ENCODE peak calls at places on chromosomes 1 and 21, in four cellular contexts. X, G, Z and A are unnamed samples.

GRCh38 chr21:45721656-45722055 is 78.1 kb downstream of the PCBP3 start:
- DNase-seq in Z (no peak), X (no peak), G (no peak), A (no peak)

GRCh38 chr1:171877711-171878110 is 36.4 kb downstream of the DNM3 start:
- DNase-seq in G (no peak), Z (no peak), X (no peak), A (no peak)

GRCh38 chr1:208047975-208048374 is 137.1 kb upstream of the CD34 start:
- DNase-seq in G (no peak), X (no peak), Z (no peak), A (peak)

GRCh38 chr1:196651637-196652215 is at the start of gene CFH:
- DNase-seq in X (no peak), G (no peak), Z (no peak), A (no peak)

GRCh38 chr1:211378844-211379243 is 52.2 kb downstream of the TRAF5 start:
- DNase-seq in G (no peak), X (no peak), Z (no peak), A (no peak)

GRCh38 chr1:192543445-192543844 is 32.1 kb upstream of the RGS1 start:
- DNase-seq in Z (no peak), X (no peak), G (no peak), A (no peak)

GRCh38 chr1:33161061-33161681 is 20.7 kb downstream of the TRIM62 start:
- DNase-seq in Z (no peak), G (no peak), X (peak), A (no peak)

GRCh38 chr1:44621841-44622286 is 52.4 kb downstream of the TMEM53 start:
- DNase-seq in X (no peak), G (no peak), Z (no peak), A (no peak)

GRCh38 chr1:19337289-19337688 is 25.2 kb downstream of the SLC66A1 start:
- DNase-seq in X (no peak), G (no peak), Z (no peak), A (no peak)

GRCh38 chr1:223363856-223364684 is at the start of gene SUSD4:
- DNase-seq in Z (no peak), G (peak), X (peak), A (peak)

GRCh38 chr1:27026621-27027574 is 14.2 kb upstream of the TENT5B start:
- DNase-seq in Z (peak), G (peak), X (no peak), A (peak)

GRCh38 chr21:18908641-18909040 is 505.1 kb upstream of the TMPRSS15 start:
- DNase-seq in Z (no peak), X (no peak), G (no peak), A (no peak)

GRCh38 chr1:240487493-240487892 is 124.5 kb downstream of the GREM2 start:
- DNase-seq in G (no peak), X (no peak), Z (no peak), A (no peak)

GRCh38 chr1:194161591-194161990 is 975.2 kb upstream of the B3GALT2 start:
- DNase-seq in G (no peak), X (no peak), Z (no peak), A (no peak)

GRCh38 chr1:218424528-218424927 is 79.4 kb downstream of the TGFB2 start:
- DNase-seq in Z (no peak), X (no peak), G (no peak), A (no peak)

GRCh38 chr1:107181253-107181977 is 40.6 kb downstream of the NTNG1 start:
- DNase-seq in X (no peak), G (no peak), Z (no peak), A (no peak)

GRCh38 chr21:31339736-31340135 is 4.3 kb downstream of the TIAM1 start:
- DNase-seq in Z (no peak), X (no peak), G (no peak), A (no peak)

GRCh38 chr1:12157366-12158231 is 9.2 kb upstream of the TNFRSF1B start:
- DNase-seq in G (no peak), X (no peak), Z (no peak), A (no peak)

DNA sequence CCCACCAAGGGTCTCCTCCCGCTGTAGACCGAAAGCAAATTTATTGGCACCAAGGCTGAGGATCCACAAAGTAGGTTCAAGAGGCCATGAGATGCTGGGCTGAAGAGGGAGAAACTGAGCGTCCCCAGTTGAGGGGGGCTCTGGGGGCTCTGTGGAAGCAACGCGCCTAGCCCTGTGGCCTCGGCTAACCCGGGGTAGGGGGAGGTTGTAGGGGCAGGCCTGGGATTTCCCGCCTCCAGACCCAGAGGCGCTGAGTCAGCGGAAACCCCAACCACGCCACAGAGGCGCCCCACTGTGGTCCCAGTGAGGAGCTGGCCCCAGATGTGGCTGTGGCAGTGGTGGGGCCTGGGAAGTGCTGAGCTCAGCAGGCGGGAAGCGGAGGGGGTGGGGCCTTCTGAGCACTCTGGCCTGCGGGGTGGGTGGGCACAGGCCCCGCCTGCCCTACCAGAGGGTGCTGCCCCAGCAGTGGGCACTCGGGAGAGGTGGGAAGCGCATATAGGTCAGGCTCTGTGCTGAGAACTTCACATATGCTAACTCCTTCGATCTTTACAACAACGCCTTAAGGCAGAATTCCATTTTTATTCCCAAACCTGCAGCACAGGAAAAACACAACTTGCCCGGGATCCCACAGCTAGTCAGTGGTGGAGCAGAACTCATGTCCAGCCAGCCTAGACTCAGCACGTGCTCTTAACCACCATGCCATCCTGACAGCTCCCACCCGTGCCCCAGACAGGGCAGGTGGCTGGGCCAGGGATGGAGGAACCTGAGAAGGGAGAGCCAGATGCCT is 1.5 kb upstream of the COL16A1 start:
- DNase-seq in X (peak), G (peak), Z (peak), A (no peak)
- TF ChIP-seq CTCF in X (peak), G (no peak), Z (peak), A (no peak)

GRCh38 chr21:36005879-36006400 is 54.4 kb downstream of the SETD4 start:
- DNase-seq in Z (no peak), X (no peak), G (no peak), A (no peak)
- H3K4me3 ChIP-seq in Z (no peak), X (no peak), G (peak), A (no peak)

GRCh38 chr1:109630081-109630880 is 10.6 kb downstream of the AMPD2 start:
- DNase-seq in G (no peak), Z (no peak), X (no peak), A (no peak)
- TF ChIP-seq CTCF in G (no peak), Z (peak), X (peak), A (peak)

GRCh38 chr1:92324784-92325183 is 25.9 kb downstream of the RPAP2 start:
- DNase-seq in X (no peak), G (no peak), Z (no peak), A (no peak)
- H3K4me3 ChIP-seq in X (no peak), G (no peak), Z (no peak), A (no peak)

DNA sequence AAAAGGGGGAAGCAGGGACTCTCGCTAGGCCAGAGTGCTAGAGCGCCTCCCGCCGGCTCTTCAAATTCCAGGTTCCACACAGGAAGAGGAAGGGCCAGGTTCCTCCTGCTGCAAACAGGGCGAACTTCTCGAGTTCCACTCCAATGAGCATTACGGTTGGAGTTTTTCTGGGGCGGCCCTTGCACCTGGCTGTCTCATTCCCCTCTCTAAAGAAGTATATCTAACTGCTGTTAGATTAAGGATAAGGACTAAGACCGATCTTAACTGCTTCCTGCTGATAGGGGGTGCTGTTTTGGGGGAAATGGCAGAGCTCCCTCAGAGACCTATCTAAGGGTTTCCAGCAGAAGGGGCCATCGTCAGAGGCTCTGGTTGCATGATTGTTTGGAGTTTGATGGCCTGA is 138.0 kb downstream of the RABGAP1L start:
- DNase-seq in X (no peak), Z (no peak), G (no peak), A (no peak)
- TF ChIP-seq CTCF in X (no peak), Z (no peak), G (no peak), A (no peak)

GRCh38 chr21:35189077-35189863 is 140.2 kb upstream of the RUNX1 start:
- DNase-seq in G (no peak), Z (no peak), X (no peak), A (no peak)
- H3K4me3 ChIP-seq in G (no peak), Z (no peak), X (no peak), A (no peak)

GRCh38 chr1:96840396-96840795 is 118.8 kb downstream of the PTBP2 start:
- DNase-seq in G (no peak), Z (no peak), X (no peak), A (no peak)

GRCh38 chr1:96843196-96843595 is 121.6 kb downstream of the PTBP2 start:
- DNase-seq in G (no peak), X (no peak), Z (no peak), A (no peak)

GRCh38 chr1:96845464-96845863 is 123.9 kb downstream of the PTBP2 start:
- DNase-seq in X (peak), Z (no peak), G (peak), A (peak)

GRCh38 chr1:96843601-96844000 is 122.0 kb downstream of the PTBP2 start:
- DNase-seq in G (no peak), X (no peak), Z (no peak), A (no peak)

GRCh38 chr1:96842215-96842614 is 120.6 kb downstream of the PTBP2 start:
- DNase-seq in X (no peak), G (no peak), Z (no peak), A (no peak)
- TF ChIP-seq CTCF in X (no peak), G (no peak), Z (no peak), A (no peak)

DNA sequence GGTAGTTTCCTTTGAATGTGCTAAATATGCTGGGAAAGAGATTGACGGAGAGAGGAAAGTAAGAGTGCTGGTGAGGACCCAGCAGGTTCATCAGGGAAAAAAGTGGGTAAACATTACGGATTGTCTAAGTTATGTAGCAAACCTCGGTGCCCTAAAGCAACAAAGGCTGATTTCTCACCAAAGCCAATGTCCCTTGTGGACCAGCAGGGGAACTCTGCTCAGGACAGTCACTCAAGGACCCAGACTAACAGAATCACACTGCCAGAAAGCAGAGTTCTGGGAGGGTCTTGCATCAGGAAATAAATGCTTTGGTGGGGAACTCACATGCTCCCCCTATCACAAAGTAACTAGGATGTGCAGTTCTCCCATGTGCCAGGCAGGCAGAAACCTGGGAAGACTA is 1.7 kb upstream of the IKBKE start:
- DNase-seq in X (no peak), G (no peak), Z (no peak), A (no peak)
- H3K4me3 ChIP-seq in X (no peak), G (no peak), Z (no peak), A (no peak)

GRCh38 chr1:184596950-184597651 is 157.6 kb downstream of the EDEM3 start:
- DNase-seq in X (no peak), G (no peak), Z (no peak), A (no peak)
- TF ChIP-seq CTCF in X (no peak), G (no peak), Z (no peak), A (no peak)

GRCh38 chr1:10693152-10693496 is 103.3 kb downstream of the CASZ1 start:
- DNase-seq in Z (no peak), G (no peak), X (no peak), A (no peak)
- H3K4me3 ChIP-seq in Z (peak), G (peak), X (no peak), A (peak)